ENCODE peak calls at places on chromosomes 6 and 20, in five cellular contexts. M is upper lobe of left lung, G is endothelial cell of umbilical vein, B is SK-N-SH, Z is fibroblast of lung. N is an unnamed sample. For H3K36me3, the result is how much of the 10 kb centered on the place peaks cover.

GRCh38 chr6:170269151-170269872 is 21.6 kb downstream of the DLL1 start:
- DNase-seq in M (no peak), G (no peak), B (no peak), Z (no peak), N (no peak)

GRCh38 chr20:31708839-31709534 is 13.7 kb downstream of the BCL2L1 start:
- DNase-seq in M (peak), G (no peak), B (no peak), Z (no peak), N (no peak)

GRCh38 chr6:159943101-159943632 is 25.7 kb upstream of the IGF2R start:
- DNase-seq in M (no peak), G (no peak), B (no peak), Z (peak), N (no peak)

GRCh38 chr20:58040447-58041290 is 187.8 kb downstream of the ANKRD60 start:
- DNase-seq in M (no peak), G (no peak), B (no peak), Z (no peak), N (no peak)

GRCh38 chr6:62740596-62740995 is 454.6 kb upstream of the KHDRBS2 start:
- DNase-seq in M (peak), G (no peak), B (peak), Z (no peak), N (no peak)

GRCh38 chr6:97095466-97095865 is 170.9 kb downstream of the KLHL32 start:
- DNase-seq in M (no peak), G (no peak), B (no peak), Z (no peak), N (no peak)

GRCh38 chr6:96911171-96911570 is 13.4 kb upstream of the KLHL32 start:
- DNase-seq in M (no peak), G (no peak), B (no peak), Z (no peak), N (no peak)

GRCh38 chr6:167713088-167713475 is 113.6 kb upstream of the AFDN start:
- DNase-seq in M (no peak), G (no peak), B (no peak), Z (no peak), N (no peak)

GRCh38 chr6:13554929-13555333 is 19.5 kb upstream of the SIRT5 start:
- DNase-seq in M (no peak), G (peak), B (no peak), Z (peak), N (no peak)

GRCh38 chr6:125790403-125791150 is at the start of gene NCOA7:
- DNase-seq in M (peak), G (peak), B (peak), Z (peak), N (peak)
- TF ChIP-seq CTCF in M (no peak), G (no peak), B (peak), Z (no peak), N (no peak)

DNA sequence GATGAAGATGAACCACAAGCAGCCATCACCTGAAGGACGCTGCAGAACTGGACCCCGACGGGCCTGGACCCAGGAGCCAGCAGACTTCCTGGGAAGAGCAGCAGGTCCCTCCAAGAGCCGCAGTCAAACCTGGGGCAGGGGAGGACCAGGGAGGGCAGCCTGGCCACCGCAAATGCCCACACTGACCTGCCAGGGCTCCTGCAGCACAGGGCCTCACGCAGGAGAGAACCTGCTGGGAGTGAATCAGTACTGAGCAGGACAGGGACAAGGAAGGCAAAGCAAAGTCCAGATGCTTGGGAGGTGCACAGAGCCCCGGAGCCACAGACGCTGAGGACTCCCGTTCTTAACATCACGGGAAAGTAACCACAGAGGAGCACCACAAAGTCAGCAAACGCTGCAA is 75.2 kb downstream of the TAF4 start:
- DNase-seq in M (no peak), G (no peak), B (no peak), Z (no peak), N (no peak)
- H3K36me3 ChIP-seq in M (half or more), G (under half), B (under half), Z (under half), N (under half)

GRCh38 chr6:150628908-150629307 is 29.2 kb downstream of the PLEKHG1 start:
- DNase-seq in M (no peak), G (no peak), B (no peak), Z (no peak), N (no peak)
- H3K27ac ChIP-seq in M (no peak), G (no peak), B (no peak), Z (no peak), N (no peak)

DNA sequence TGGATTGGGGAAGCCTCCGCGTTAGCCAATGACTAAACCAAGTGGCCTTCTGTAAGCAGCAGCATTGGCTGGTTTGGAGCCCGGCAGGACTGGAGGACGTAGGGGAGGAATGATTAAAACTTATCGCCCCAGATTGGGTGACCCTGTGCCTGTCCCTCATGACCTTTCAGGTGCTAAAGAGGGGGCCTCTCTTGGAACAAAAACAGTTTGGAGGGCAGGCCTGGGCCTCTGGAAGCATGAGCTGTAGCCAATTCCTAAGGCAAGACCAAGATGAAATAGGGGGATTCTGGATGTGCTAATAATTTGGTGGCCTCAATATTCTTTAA is 1.4 kb downstream of the GMPR start:
- DNase-seq in M (no peak), G (no peak), B (no peak), Z (peak), N (no peak)
- TF ChIP-seq CTCF in M (no peak), G (no peak), B (no peak), Z (no peak), N (no peak)

GRCh38 chr20:62009869-62010445 is 55.7 kb downstream of the TAF4 start:
- DNase-seq in M (peak), G (no peak), B (no peak), Z (no peak), N (no peak)

GRCh38 chr20:62008643-62009183 is 57.0 kb downstream of the TAF4 start:
- DNase-seq in M (no peak), G (no peak), B (no peak), Z (no peak), N (no peak)

GRCh38 chr20:62010551-62011402 is 54.9 kb downstream of the TAF4 start:
- DNase-seq in M (no peak), G (peak), B (peak), Z (peak), N (peak)

GRCh38 chr20:62011403-62011791 is 54.3 kb downstream of the TAF4 start:
- DNase-seq in M (no peak), G (no peak), B (no peak), Z (no peak), N (no peak)

GRCh38 chr20:62009322-62009721 is 56.4 kb downstream of the TAF4 start:
- DNase-seq in M (no peak), G (no peak), B (no peak), Z (no peak), N (no peak)
- H3K36me3 ChIP-seq in M (half or more), G (under half), B (under half), Z (under half), N (under half)

GRCh38 chr6:95723638-95724037 is 146.3 kb downstream of the MANEA start:
- DNase-seq in M (no peak), G (no peak), B (no peak), Z (no peak), N (no peak)

DNA sequence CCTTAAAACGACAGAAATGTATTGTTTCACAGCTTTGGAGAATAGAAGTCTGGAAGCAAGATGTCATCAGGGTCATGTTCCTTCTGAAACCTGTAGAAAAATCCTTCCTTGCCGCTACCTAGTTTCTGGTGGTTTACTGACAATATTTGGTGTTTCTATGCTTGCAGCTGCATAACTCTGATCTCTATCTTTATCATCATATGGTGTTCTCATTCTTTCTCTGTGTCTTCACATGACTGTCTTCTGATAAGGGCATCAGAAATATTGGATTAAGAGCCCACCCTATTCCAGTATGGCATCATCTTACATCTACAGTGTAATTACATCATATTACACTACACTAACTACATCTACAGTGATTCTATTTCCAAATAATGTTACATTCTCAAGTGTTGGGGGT is 148.0 kb downstream of the MANEA start:
- DNase-seq in M (no peak), G (no peak), B (no peak), Z (no peak), N (no peak)
- H3K27ac ChIP-seq in M (no peak), G (no peak), B (no peak), Z (no peak), N (no peak)

GRCh38 chr20:37976862-37977261 is 56.4 kb downstream of the TTI1 start:
- DNase-seq in M (no peak), G (no peak), B (no peak), Z (no peak), N (peak)

GRCh38 chr20:37980383-37980782 is 52.9 kb downstream of the TTI1 start:
- DNase-seq in M (no peak), G (no peak), B (no peak), Z (no peak), N (no peak)

GRCh38 chr20:37980876-37981275 is 52.4 kb downstream of the TTI1 start:
- DNase-seq in M (no peak), G (no peak), B (no peak), Z (no peak), N (no peak)

GRCh38 chr20:37977786-37978185 is 55.5 kb downstream of the TTI1 start:
- DNase-seq in M (no peak), G (no peak), B (no peak), Z (no peak), N (no peak)

DNA sequence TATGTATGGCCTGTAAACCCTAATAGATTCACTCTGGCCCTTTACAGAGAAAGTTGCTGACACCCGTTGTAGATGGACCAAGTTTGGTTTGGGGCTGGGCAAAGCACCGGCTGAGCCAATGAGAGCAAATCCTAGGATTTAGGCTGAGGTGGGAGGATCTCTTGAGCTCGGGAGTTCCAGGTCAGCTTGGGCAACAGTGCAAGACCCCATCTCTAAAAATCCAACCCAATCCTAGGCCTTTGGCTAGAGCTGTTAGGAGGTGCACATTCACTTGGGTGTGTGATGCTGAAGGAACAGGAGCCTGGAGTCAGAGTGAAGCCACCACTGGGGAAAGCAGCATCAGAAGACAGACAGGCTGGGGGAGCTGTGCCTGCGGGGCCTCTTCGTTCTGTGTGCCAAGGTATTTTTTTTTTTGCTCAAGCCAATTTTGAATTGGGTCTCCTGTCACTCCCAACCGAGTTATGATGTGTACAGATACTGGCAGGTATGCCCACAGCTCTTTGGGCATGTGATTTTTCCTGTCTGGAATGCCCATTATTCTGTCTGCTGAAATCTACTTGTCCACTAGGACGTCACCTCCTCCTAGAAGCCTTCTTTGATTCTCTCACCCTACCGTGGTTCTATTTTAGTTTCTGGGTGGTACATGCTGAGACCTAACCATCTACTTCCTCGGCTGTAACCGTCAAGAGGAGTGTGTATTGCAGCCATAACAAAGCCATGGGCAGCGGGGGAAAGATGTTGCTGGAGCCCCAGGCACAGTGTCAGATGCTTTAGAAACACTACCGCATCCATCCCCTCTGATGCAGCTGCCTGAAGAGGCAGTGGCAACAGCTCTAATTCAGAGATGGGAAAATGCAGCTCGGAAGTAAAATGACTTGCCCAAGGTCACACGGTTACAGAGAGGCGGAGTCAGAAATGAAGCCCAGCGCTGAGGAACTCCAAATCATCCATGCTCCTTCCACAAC is 54.0 kb downstream of the TTI1 start:
- DNase-seq in M (no peak), G (no peak), B (no peak), Z (no peak), N (no peak)
- TF ChIP-seq CTCF in M (no peak), G (no peak), B (no peak), Z (no peak), N (no peak)

N was measured in A673.